ENCODE peak calls at places on chromosomes 12 and 14, in eight cellular contexts. A, L, S, J, Z, C, H and N are unnamed samples.
A peak's percentile ranks its signal among the peaks of the same experiment; 100 is the strongest.

GRCh38 chr14:36767603-36768281 is 106.1 kb downstream of the PAX9 start:
- DNase-seq in A (no peak), L (no peak), S (no peak), J (no peak), Z (no peak), C (no peak), H (no peak), N (no peak)

GRCh38 chr12:20513189-20513588 is 144.9 kb downstream of the PDE3A start:
- DNase-seq in A (peak; percentile 28), L (no peak), S (no peak), J (no peak), Z (no peak), C (no peak), H (no peak), N (no peak)

GRCh38 chr14:60656755-60657608 is 7.7 kb upstream of the SIX1 start:
- DNase-seq in A (peak; percentile 87), L (no peak), S (peak; percentile 21), J (peak; percentile 71), Z (no peak), C (peak; percentile 78), H (no peak), N (peak; percentile 69)

GRCh38 chr12:101909646-101910045 is 32.3 kb downstream of the DRAM1 start:
- DNase-seq in A (no peak), L (no peak), S (no peak), J (no peak), Z (no peak), C (no peak), H (no peak), N (no peak)

GRCh38 chr14:59308706-59309105 is 120.2 kb downstream of the DAAM1 start:
- DNase-seq in A (no peak), L (no peak), S (no peak), J (no peak), Z (peak; percentile 57), C (no peak), H (no peak), N (no peak)

GRCh38 chr12:64187794-64188193 is 34.3 kb downstream of the KICS2 start:
- DNase-seq in A (peak; percentile 62), L (no peak), S (no peak), J (no peak), Z (no peak), C (no peak), H (no peak), N (no peak)

GRCh38 chr12:64077922-64078321 is 144.2 kb downstream of the KICS2 start:
- DNase-seq in A (no peak), L (no peak), S (no peak), J (no peak), Z (no peak), C (no peak), H (no peak), N (no peak)

GRCh38 chr12:128190614-128191013 is 76.4 kb upstream of the TMEM132C start:
- DNase-seq in A (no peak), L (no peak), S (no peak), J (peak; percentile 69), Z (no peak), C (peak; percentile 80), H (no peak), N (no peak)

GRCh38 chr14:63510538-63510937 is 32.6 kb downstream of the PPP2R5E start:
- DNase-seq in A (peak; percentile 64), L (peak; percentile 13), S (no peak), J (no peak), Z (no peak), C (no peak), H (peak; percentile 43), N (no peak)

GRCh38 chr12:144650-145284 is 69.2 kb downstream of the SLC6A12 start:
- DNase-seq in A (no peak), L (no peak), S (no peak), J (no peak), Z (no peak), C (no peak), H (no peak), N (no peak)

GRCh38 chr12:19801941-19802340 is 362.6 kb downstream of the AEBP2 start:
- DNase-seq in A (no peak), L (no peak), S (no peak), J (no peak), Z (no peak), C (no peak), H (no peak), N (no peak)

GRCh38 chr14:50542941-50543418 is 10.6 kb upstream of the MAP4K5 start:
- DNase-seq in A (peak; percentile 68), L (peak; percentile 26), S (peak; percentile 29), J (peak; percentile 51), Z (peak; percentile 46), C (no peak), H (peak; percentile 52), N (no peak)

GRCh38 chr14:22314183-22314820 is 274.7 kb downstream of the DAD1 start:
- DNase-seq in A (peak; percentile 58), L (no peak), S (peak; percentile 29), J (peak; percentile 43), Z (no peak), C (peak; percentile 36), H (no peak), N (no peak)

GRCh38 chr14:91555531-91555930 is 45.4 kb upstream of the PPP4R3A start:
- DNase-seq in A (no peak), L (no peak), S (no peak), J (no peak), Z (no peak), C (no peak), H (no peak), N (no peak)

GRCh38 chr14:69848903-69849391 is 30.3 kb upstream of the SMOC1 start:
- DNase-seq in A (no peak), L (no peak), S (no peak), J (no peak), Z (no peak), C (no peak), H (no peak), N (no peak)

GRCh38 chr14:65349100-65349499 is 63.4 kb upstream of the FUT8 start:
- DNase-seq in A (no peak), L (no peak), S (no peak), J (no peak), Z (no peak), C (no peak), H (no peak), N (no peak)

GRCh38 chr12:32034045-32034444 is 72.6 kb upstream of the BICD1 start:
- DNase-seq in A (no peak), L (no peak), S (no peak), J (no peak), Z (no peak), C (no peak), H (no peak), N (no peak)

GRCh38 chr12:116818948-116819832 is 62.1 kb downstream of the HRK start:
- DNase-seq in A (peak; percentile 94), L (peak; percentile 91), S (peak; percentile 91), J (peak; percentile 99), Z (peak; percentile 95), C (peak; percentile 92), H (peak; percentile 92), N (peak; percentile 94)

GRCh38 chr12:89230376-89231101 is 121.8 kb downstream of the DUSP6 start:
- DNase-seq in A (no peak), L (no peak), S (no peak), J (no peak), Z (no peak), C (no peak), H (no peak), N (no peak)

GRCh38 chr12:104827587-104827986 is 130.5 kb downstream of the SLC41A2 start:
- DNase-seq in A (peak; percentile 26), L (no peak), S (no peak), J (no peak), Z (no peak), C (peak; percentile 74), H (no peak), N (no peak)

GRCh38 chr14:68598621-68599447 is 194.0 kb downstream of the ZFP36L1 start:
- DNase-seq in A (peak; percentile 98), L (no peak), S (peak; percentile 73), J (no peak), Z (no peak), C (no peak), H (no peak), N (peak; percentile 87)

GRCh38 chr12:53600490-53601295 is 25.5 kb downstream of the ATF7 start:
- DNase-seq in A (no peak), L (no peak), S (no peak), J (no peak), Z (no peak), C (no peak), H (no peak), N (peak; percentile 31)
- H3K27ac ChIP-seq in A (no peak overlapping the region), L (no peak overlapping the region), S (peak overlapping the region; percentile 70), J (no peak overlapping the region), Z (peak overlapping the region; percentile 72), C (no peak overlapping the region), H (no peak overlapping the region), N (no peak overlapping the region)

GRCh38 chr12:51320311-51320694 is 3.7 kb downstream of the BIN2 start:
- DNase-seq in A (no peak), L (no peak), S (no peak), J (no peak), Z (no peak), C (no peak), H (no peak), N (no peak)

GRCh38 chr12:51322452-51322851 is 1.5 kb downstream of the BIN2 start:
- DNase-seq in A (no peak), L (no peak), S (no peak), J (no peak), Z (no peak), C (no peak), H (no peak), N (no peak)

GRCh38 chr12:51321882-51322281 is 2.1 kb downstream of the BIN2 start:
- DNase-seq in A (no peak), L (no peak), S (no peak), J (no peak), Z (no peak), C (no peak), H (no peak), N (no peak)

GRCh38 chr12:51320695-51321320 is 3.2 kb downstream of the BIN2 start:
- DNase-seq in A (no peak), L (peak; percentile 16), S (no peak), J (peak; percentile 56), Z (no peak), C (peak; percentile 40), H (peak; percentile 29), N (no peak)

GRCh38 chr12:51318846-51319570 is 5.0 kb downstream of the BIN2 start:
- DNase-seq in A (no peak), L (peak; percentile 73), S (no peak), J (no peak), Z (no peak), C (no peak), H (peak; percentile 76), N (no peak)
- H3K27ac ChIP-seq in A (no peak overlapping the region), L (peak overlapping the region; percentile 60), S (no peak overlapping the region), J (no peak overlapping the region), Z (no peak overlapping the region), C (no peak overlapping the region), H (peak overlapping the region; percentile 72), N (no peak overlapping the region)

GRCh38 chr14:95364481-95365209 is 44.9 kb upstream of the CLMN start:
- DNase-seq in A (no peak), L (no peak), S (no peak), J (no peak), Z (no peak), C (no peak), H (no peak), N (no peak)
- H3K27ac ChIP-seq in A (no peak overlapping the region), L (no peak overlapping the region), S (no peak overlapping the region), J (no peak overlapping the region), Z (no peak overlapping the region), C (no peak overlapping the region), H (no peak overlapping the region), N (no peak overlapping the region)

DNA sequence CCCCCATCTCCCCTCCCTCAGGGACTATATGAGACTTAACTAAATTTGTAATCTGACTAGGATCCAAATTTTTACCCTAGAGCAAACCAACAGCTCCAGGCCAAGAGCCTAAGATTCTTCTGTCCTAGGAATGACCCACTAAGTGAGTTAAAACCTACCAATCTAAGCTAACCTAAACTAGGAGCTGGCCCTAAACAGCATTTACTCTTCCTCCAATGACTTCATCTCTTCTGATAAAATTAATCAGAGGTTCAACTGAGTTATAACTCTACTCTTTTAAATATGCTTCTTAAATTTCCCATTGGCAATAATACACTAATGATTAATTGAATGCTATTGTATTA is 39.9 kb upstream of the TMPO start:
- DNase-seq in A (no peak), L (no peak), S (no peak), J (no peak), Z (no peak), C (no peak), H (no peak), N (no peak)
- H3K27ac ChIP-seq in A (no peak overlapping the region), L (no peak overlapping the region), S (peak overlapping the region; percentile 29), J (peak overlapping the region; percentile 70), Z (no peak overlapping the region), C (no peak overlapping the region), H (no peak overlapping the region), N (peak overlapping the region; percentile 75)